ENCODE peak calls at places on chromosomes 12 and 14, in six cellular contexts. F, X, Z, K, J and I are unnamed samples.

GRCh38 chr14:72699852-72700257 is 194.0 kb downstream of the DPF3 start:
- DNase-seq in K (no peak), Z (no peak), J (no peak), F (peak; percentile 71), X (no peak), I (peak; percentile 37)

GRCh38 chr14:88225721-88226120 is 97.3 kb downstream of the KCNK10 start:
- DNase-seq in K (no peak), Z (no peak), X (no peak), J (no peak), F (no peak), I (no peak)

GRCh38 chr14:75831455-75831854 is 150.3 kb downstream of the TGFB3 start:
- DNase-seq in X (peak; percentile 27), K (no peak), Z (peak; percentile 72), J (no peak), F (peak; percentile 78), I (peak; percentile 86)

GRCh38 chr14:71324767-71325272 is 417.6 kb downstream of the PCNX1 start:
- DNase-seq in J (no peak), F (no peak), Z (no peak), K (no peak), X (no peak), I (peak; percentile 44)

GRCh38 chr14:93709249-93709648 is 79.0 kb downstream of the PRIMA1 start:
- DNase-seq in F (no peak), J (peak; percentile 82), Z (no peak), X (peak; percentile 18), K (no peak), I (no peak)

GRCh38 chr12:4152145-4152795 is 121.3 kb upstream of the CCND2 start:
- DNase-seq in K (no peak), Z (no peak), F (no peak), J (no peak), X (no peak), I (no peak)

GRCh38 chr14:90698379-90698869 is 117.8 kb downstream of the TTC7B start:
- DNase-seq in J (no peak), X (no peak), F (peak; percentile 92), Z (peak; percentile 63), K (no peak), I (peak; percentile 41)

GRCh38 chr14:50928002-50928635 is 16.2 kb downstream of the PYGL start:
- DNase-seq in J (peak; percentile 80), Z (no peak), K (no peak), X (no peak), F (no peak), I (no peak)

GRCh38 chr12:25130741-25131188 is 64.2 kb downstream of the DNAI7 start:
- DNase-seq in F (no peak), Z (no peak), J (no peak), K (no peak), X (peak; percentile 31), I (no peak)

GRCh38 chr14:89493877-89494634 is 77.0 kb upstream of the FOXN3 start:
- DNase-seq in X (peak; percentile 73), J (no peak), Z (no peak), K (no peak), F (no peak), I (no peak)

GRCh38 chr14:79514700-79515099 is 696.6 kb downstream of the DIO2 start:
- DNase-seq in Z (no peak), F (no peak), X (no peak), K (no peak), J (no peak), I (no peak)

GRCh38 chr12:82437744-82438143 is 79.4 kb downstream of the METTL25 start:
- DNase-seq in F (no peak), X (no peak), Z (no peak), K (no peak), J (no peak), I (no peak)

GRCh38 chr12:570949-571794 is 92.1 kb downstream of the NINJ2 start:
- DNase-seq in K (no peak), Z (peak; percentile 83), J (no peak), F (peak; percentile 93), X (peak; percentile 58), I (peak; percentile 77)

GRCh38 chr14:91980157-91980556 is 32.7 kb upstream of the FBLN5 start:
- DNase-seq in X (no peak), F (no peak), Z (no peak), K (no peak), J (no peak), I (no peak)

GRCh38 chr12:124053855-124054254 is 80.8 kb downstream of the ZNF664 start:
- DNase-seq in X (peak; percentile 52), F (peak; percentile 84), K (peak; percentile 63), Z (peak; percentile 78), J (no peak), I (peak; percentile 72)

GRCh38 chr12:108839890-108840230 is 17.5 kb downstream of the SSH1 start:
- DNase-seq in X (no peak), K (no peak), F (no peak), Z (no peak), J (no peak), I (peak; percentile 63)

GRCh38 chr12:108837680-108838079 is 19.7 kb downstream of the SSH1 start:
- DNase-seq in X (no peak), K (no peak), F (no peak), J (no peak), Z (no peak), I (no peak)

GRCh38 chr12:108837239-108837638 is 20.1 kb downstream of the SSH1 start:
- DNase-seq in J (no peak), Z (no peak), K (no peak), X (no peak), F (no peak), I (no peak)

GRCh38 chr12:108839011-108839889 is 18.1 kb downstream of the SSH1 start:
- DNase-seq in K (no peak), X (no peak), J (peak; percentile 92), F (peak; percentile 83), Z (peak; percentile 56), I (peak; percentile 78)

DNA sequence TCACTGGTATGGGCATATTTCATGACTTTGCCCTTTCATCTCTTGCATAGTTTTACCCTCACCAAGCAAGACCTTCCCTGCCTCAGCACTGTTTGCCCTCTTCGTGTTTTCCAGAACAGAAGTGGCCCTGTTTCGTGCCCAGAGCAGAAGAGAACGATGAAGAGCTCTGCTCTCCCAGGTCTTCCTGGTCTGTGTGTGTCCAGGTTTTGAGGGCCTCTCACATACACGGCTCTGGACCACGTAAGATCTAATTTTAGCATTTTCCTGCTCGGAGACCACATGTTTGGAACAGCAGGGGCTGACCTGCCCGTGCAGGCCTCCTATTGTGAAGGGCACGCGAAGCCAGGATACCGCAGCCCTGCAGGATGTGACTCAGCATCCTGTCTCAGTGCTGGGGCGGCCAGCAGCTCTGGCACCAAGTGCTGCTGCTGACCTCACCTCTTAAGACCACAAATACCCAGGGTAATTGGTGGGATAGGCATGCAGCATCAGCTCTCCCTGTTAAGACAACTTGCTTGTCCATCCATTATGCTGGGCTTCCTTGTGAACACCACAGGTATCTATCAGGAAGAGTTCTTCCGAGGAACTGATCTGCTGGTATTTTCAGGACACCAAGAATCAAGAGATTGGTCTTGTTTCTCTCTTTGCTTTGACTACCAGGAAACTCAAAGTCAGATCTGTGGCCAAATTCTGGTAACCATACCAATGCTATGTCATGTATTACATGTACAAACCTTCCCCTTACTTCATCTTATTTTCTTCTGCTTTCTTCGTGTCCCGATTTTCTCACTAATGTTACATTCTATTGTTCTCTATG is 19.0 kb downstream of the SSH1 start:
- DNase-seq in J (peak; percentile 96), Z (peak; percentile 71), K (peak; percentile 73), X (peak; percentile 80), F (peak; percentile 92), I (peak; percentile 97)
- TF ChIP-seq EP300 in J (peak; percentile 64), Z (no peak), K (no peak), X (no peak), F (no peak), I (peak; percentile 71)

DNA sequence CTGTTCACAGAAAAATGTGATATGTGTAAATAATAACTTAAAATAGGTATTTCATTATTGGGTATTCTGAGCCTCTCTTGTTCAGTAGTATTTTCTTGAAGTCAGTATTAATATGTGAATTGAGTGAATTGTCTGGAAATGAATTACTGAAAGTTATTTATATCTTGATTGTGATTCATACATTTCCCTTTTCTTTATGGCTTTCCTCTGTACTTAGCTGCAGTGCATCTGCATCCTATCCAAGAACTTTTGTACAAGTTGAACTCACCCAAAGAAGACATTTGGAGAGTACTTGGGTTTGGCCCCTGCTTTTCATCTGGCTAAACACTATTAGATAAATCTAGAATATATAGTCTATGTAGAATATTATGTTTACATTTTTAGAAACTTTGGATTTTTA is 326.0 kb downstream of the RAD51B start:
- DNase-seq in K (no peak), Z (no peak), X (no peak), J (no peak), F (no peak), I (no peak)
- H3K4me1 ChIP-seq in K (no peaks in the 10 kb centered on the region), Z (peaks cover 18% of the 10 kb centered on the region), X (peaks cover 28% of the 10 kb centered on the region), J (peaks cover 70% of the 10 kb centered on the region), F (peaks cover 64% of the 10 kb centered on the region), I (peaks cover 36% of the 10 kb centered on the region)

GRCh38 chr14:64198486-64198885 is 95.7 kb downstream of the ESR2 start:
- DNase-seq in Z (no peak), F (no peak), X (no peak), J (no peak), K (no peak), I (no peak)

GRCh38 chr14:64198021-64198420 is 96.2 kb downstream of the ESR2 start:
- DNase-seq in F (no peak), K (no peak), J (no peak), Z (no peak), X (no peak), I (no peak)

GRCh38 chr14:64196026-64196425 is 98.1 kb downstream of the ESR2 start:
- DNase-seq in F (no peak), K (no peak), J (no peak), X (no peak), Z (no peak), I (no peak)

GRCh38 chr14:64195194-64195593 is 99.0 kb downstream of the ESR2 start:
- DNase-seq in F (no peak), Z (no peak), X (no peak), J (no peak), K (no peak), I (no peak)

DNA sequence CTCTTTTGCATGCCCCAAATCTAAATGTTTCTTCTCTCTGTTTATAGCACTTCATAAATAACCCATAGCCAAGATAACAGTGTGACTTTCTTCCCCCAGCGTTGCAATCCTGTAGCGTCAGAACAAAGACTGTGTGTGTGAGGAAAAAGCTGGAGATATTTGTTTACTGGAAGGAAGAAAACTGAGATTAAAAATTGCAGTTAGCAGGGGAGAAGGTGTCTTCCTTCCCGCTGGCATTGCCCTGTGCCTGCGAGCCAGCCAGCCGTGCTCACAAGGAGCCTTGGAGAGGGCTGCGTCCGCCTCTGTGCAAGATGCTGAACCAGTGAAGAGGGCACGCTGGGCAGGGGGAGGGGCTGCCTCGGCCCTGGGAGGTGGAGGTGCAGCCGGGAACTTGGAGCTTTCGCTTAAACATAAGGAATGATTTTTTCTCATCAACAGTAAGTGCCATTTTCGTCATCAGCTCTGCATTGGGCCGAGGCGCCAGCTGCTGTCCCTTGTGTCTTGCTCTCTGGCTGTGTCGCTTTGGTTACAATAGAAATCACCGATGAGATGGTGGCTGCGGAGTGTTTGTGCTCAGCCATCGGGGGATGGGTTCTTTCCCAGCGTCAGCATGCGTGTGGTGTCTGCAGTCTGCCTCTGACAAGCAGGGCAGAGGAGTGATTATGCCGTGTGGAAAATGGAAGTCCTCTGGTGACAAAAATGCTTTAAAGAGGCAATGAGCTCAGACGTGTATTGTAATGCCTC is 97.3 kb downstream of the ESR2 start:
- DNase-seq in J (no peak), Z (peak; percentile 52), X (no peak), F (no peak), K (no peak), I (peak; percentile 87)
- TF ChIP-seq EP300 in J (no peak), Z (no peak), X (no peak), F (no peak), K (no peak), I (no peak)

DNA sequence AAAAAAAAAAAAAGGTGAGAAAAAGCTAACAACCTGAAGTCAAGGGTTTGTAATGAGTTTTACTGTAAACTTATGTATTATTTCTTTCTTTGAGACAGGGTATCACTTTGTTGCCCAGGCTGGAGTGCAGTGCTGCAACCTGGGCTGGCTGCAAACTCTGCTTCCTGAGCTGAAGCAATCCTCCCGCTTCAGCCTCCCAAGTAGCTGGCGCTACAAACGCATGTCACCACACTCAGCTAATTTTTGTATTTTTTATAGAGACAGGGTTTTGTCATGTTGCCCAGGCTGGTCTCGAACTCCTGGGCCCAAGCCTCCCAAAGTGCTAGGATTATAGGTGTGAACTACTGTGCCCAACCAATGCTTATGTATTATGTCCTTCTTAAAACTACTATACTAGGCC is 9.2 kb downstream of the ATF7 start:
- DNase-seq in F (no peak), X (no peak), K (no peak), J (no peak), Z (no peak), I (no peak)
- H3K4me1 ChIP-seq in F (peaks cover 37% of the 10 kb centered on the region), X (no peaks in the 10 kb centered on the region), K (no peaks in the 10 kb centered on the region), J (peaks cover 78% of the 10 kb centered on the region), Z (peaks cover 16% of the 10 kb centered on the region), I (peaks cover 41% of the 10 kb centered on the region)